ENCODE peak calls at places on chromosomes 13 and 19, in six cellular contexts. S is cardiac muscle cell, N is body of pancreas, P is left ventricle myocardium inferior, D is fibroblast of the aortic adventitia, G is uterus. Q is an unnamed sample.

GRCh38 chr13:113785051-113786010 is 26.3 kb downstream of the TMEM255B start:
- DNase-seq in S (peak; percentile 19), N (no peak), P (no peak), D (peak; percentile 48), G (no peak), Q (no peak)

GRCh38 chr19:41877916-41878905 is 1.1 kb downstream of the CD79A start:
- DNase-seq in S (no peak), N (no peak), P (no peak), D (no peak), G (no peak), Q (no peak)

GRCh38 chr13:31385534-31385933 is 185.8 kb downstream of the B3GLCT start:
- DNase-seq in S (no peak), N (no peak), P (no peak), D (no peak), G (no peak), Q (no peak)

GRCh38 chr19:43664008-43664407 is 6.0 kb downstream of the PLAUR start:
- DNase-seq in S (no peak), N (peak; percentile 27), P (no peak), D (no peak), G (no peak), Q (peak; percentile 39)

GRCh38 chr19:5057860-5058259 is 88.9 kb downstream of the KDM4B start:
- DNase-seq in S (peak; percentile 18), N (no peak), P (no peak), D (peak; percentile 23), G (no peak), Q (no peak)

GRCh38 chr19:41323430-41324125 is 13.6 kb downstream of the CCDC97 start:
- DNase-seq in S (peak; percentile 97), N (peak; percentile 56), P (peak; percentile 62), D (peak; percentile 96), G (peak; percentile 92), Q (no peak)

GRCh38 chr19:35144259-35144599 is 1.2 kb downstream of the FXYD7 start:
- DNase-seq in S (no peak), N (no peak), P (no peak), D (no peak), G (no peak), Q (no peak)

GRCh38 chr19:29617336-29618266 is 11.5 kb downstream of the POP4 start:
- DNase-seq in S (no peak), N (no peak), P (no peak), D (no peak), G (no peak), Q (no peak)

GRCh38 chr19:40184273-40184672 is 7.0 kb upstream of the MAP3K10 start:
- DNase-seq in S (no peak), N (no peak), P (no peak), D (no peak), G (no peak), Q (no peak)

GRCh38 chr13:33494596-33495214 is 209.2 kb upstream of the STARD13 start:
- DNase-seq in S (peak; percentile 96), N (peak; percentile 20), P (peak; percentile 17), D (peak; percentile 97), G (no peak), Q (no peak)

GRCh38 chr19:49497047-49497789 is 984 bp downstream of the RPS11 start:
- DNase-seq in S (peak; percentile 63), N (peak; percentile 80), P (peak; percentile 64), D (peak; percentile 60), G (no peak), Q (peak; percentile 63)

GRCh38 chr19:22783651-22784050 is 300 bp downstream of the ZNF99 start:
- DNase-seq in S (no peak), N (no peak), P (no peak), D (no peak), G (no peak), Q (no peak)

Q was measured in T-helper 9 cell.